ENCODE peak calls at places on chromosome 17, in seven cellular contexts. D is activated T-helper 9 cell treated with anti-CD3 and anti-CD28 coated beads, Interleukin-2, amount 50 U/mL, for 16 hours; I is HT1080; L is iris pigment epithelial cell; R is effector CD4-positive, alpha-beta T cell; O is ascending aorta; A is Daoy. Y is an unnamed sample.

GRCh38 chr17:82285141-82285540 is 11.6 kb upstream of the CSNK1D start:
- DNase-seq in L (no peak), R (no peak), O (no peak), A (no peak), D (no peak), I (no peak), Y (no peak)

GRCh38 chr17:80894439-80894721 is 97.3 kb upstream of the CHMP6 start:
- DNase-seq in A (no peak), D (no peak), R (no peak), I (no peak), O (no peak), L (no peak), Y (no peak)

GRCh38 chr17:46063239-46063638 is 64.2 kb downstream of the STH start:
- DNase-seq in O (no peak), I (peak; percentile 63), D (no peak), L (peak; percentile 96), A (peak; percentile 27), R (no peak), Y (peak; percentile 83)

GRCh38 chr17:61409301-61410099 is 9.9 kb downstream of the TBX2 start:
- DNase-seq in R (no peak), D (no peak), A (peak; percentile 69), I (no peak), L (peak; percentile 68), O (peak; percentile 83), Y (peak; percentile 47)

GRCh38 chr17:68455756-68456528 is 1.4 kb downstream of the WIPI1 start:
- DNase-seq in D (no peak), O (no peak), L (peak; percentile 95), I (peak; percentile 69), R (no peak), A (peak; percentile 67), Y (no peak)

GRCh38 chr17:27496005-27496404 is 39.8 kb downstream of the KSR1 start:
- DNase-seq in L (no peak), I (no peak), D (no peak), A (no peak), R (no peak), O (no peak), Y (no peak)

GRCh38 chr17:38967290-38967738 is at the start of gene FBXO47:
- DNase-seq in I (peak; percentile 34), R (peak; percentile 66), A (no peak), D (peak; percentile 72), O (peak; percentile 94), L (peak; percentile 94), Y (peak; percentile 49)

GRCh38 chr17:29560306-29560705 is 6.5 kb downstream of the ABHD15 start:
- DNase-seq in A (no peak), I (no peak), D (no peak), O (no peak), L (no peak), R (no peak), Y (no peak)

GRCh38 chr17:50799582-50799981 is 32.3 kb upstream of the ANKRD40CL start:
- DNase-seq in I (no peak), D (no peak), L (no peak), A (no peak), R (no peak), O (no peak), Y (no peak)

GRCh38 chr17:73419051-73419450 is 107.2 kb upstream of the CDC42EP4 start:
- DNase-seq in I (no peak), L (no peak), A (no peak), R (no peak), O (no peak), D (no peak), Y (no peak)

GRCh38 chr17:77869665-77870132 is 88.8 kb upstream of the TNRC6C start:
- DNase-seq in L (no peak), I (no peak), O (no peak), A (no peak), D (no peak), R (no peak), Y (no peak)

GRCh38 chr17:76314392-76315227 is 6.5 kb upstream of the QRICH2 start:
- DNase-seq in I (no peak), D (no peak), L (peak; percentile 79), R (no peak), A (no peak), O (no peak), Y (no peak)

GRCh38 chr17:81821603-81822311 is 11.3 kb downstream of the MCRIP1 start:
- DNase-seq in R (no peak), D (no peak), A (peak; percentile 82), L (peak; percentile 26), I (peak; percentile 56), O (peak; percentile 78), Y (no peak)